ENCODE peak calls at places on chromosomes 7 and 10, in five cellular contexts. One of them, this sample, is unnamed.

GRCh38 chr10:70378122-70378521 is 4.3 kb downstream of the LRRC20 start:
- DNase-seq in left lung: no peak
- DNase-seq in transverse colon: no peak
- DNase-seq in Calu3: peak; percentile 54
- DNase-seq in HL-60: no peak
- DNase-seq in this sample: no peak

GRCh38 chr10:129870926-129871660 is 93.0 kb downstream of the EBF3 start:
- DNase-seq in left lung: no peak
- DNase-seq in transverse colon: no peak
- DNase-seq in Calu3: no peak
- DNase-seq in HL-60: peak; percentile 88
- DNase-seq in this sample: no peak

GRCh38 chr7:44292876-44293560 is 32.4 kb downstream of the CAMK2B start:
- DNase-seq in left lung: peak; percentile 57
- DNase-seq in transverse colon: peak; percentile 2
- DNase-seq in Calu3: no peak
- DNase-seq in HL-60: no peak
- DNase-seq in this sample: no peak

GRCh38 chr7:75957021-75957736 is 37.2 kb downstream of the TMEM120A start:
- DNase-seq in left lung: peak; percentile 79
- DNase-seq in transverse colon: peak; percentile 83
- DNase-seq in Calu3: peak; percentile 71
- DNase-seq in HL-60: peak; percentile 26
- DNase-seq in this sample: no peak

GRCh38 chr7:4188646-4189045 is 493.4 kb upstream of the FOXK1 start:
- DNase-seq in left lung: no peak
- DNase-seq in transverse colon: no peak
- DNase-seq in Calu3: no peak
- DNase-seq in HL-60: no peak
- DNase-seq in this sample: no peak

GRCh38 chr7:50418526-50418925 is 31.6 kb downstream of the FIGNL1 start:
- DNase-seq in left lung: no peak
- DNase-seq in transverse colon: no peak
- DNase-seq in Calu3: no peak
- DNase-seq in HL-60: no peak
- DNase-seq in this sample: no peak

GRCh38 chr7:36287371-36288241 is 102.1 kb upstream of the ANLN start:
- DNase-seq in left lung: no peak
- DNase-seq in transverse colon: no peak
- DNase-seq in Calu3: peak; percentile 72
- DNase-seq in HL-60: no peak
- DNase-seq in this sample: peak; percentile 80

GRCh38 chr7:92135100-92135429 is 788 bp upstream of the CYP51A1 start:
- DNase-seq in left lung: no peak
- DNase-seq in transverse colon: peak; percentile 20
- DNase-seq in Calu3: no peak
- DNase-seq in HL-60: no peak
- DNase-seq in this sample: no peak

GRCh38 chr7:5414876-5415275 is 8.8 kb downstream of the TNRC18 start:
- DNase-seq in left lung: no peak
- DNase-seq in transverse colon: no peak
- DNase-seq in Calu3: no peak
- DNase-seq in HL-60: no peak
- DNase-seq in this sample: no peak

GRCh38 chr7:4835398-4836205 is 26.2 kb downstream of the PAPOLB start:
- DNase-seq in left lung: no peak
- DNase-seq in transverse colon: no peak
- DNase-seq in Calu3: no peak
- DNase-seq in HL-60: no peak
- DNase-seq in this sample: no peak

GRCh38 chr7:50206521-50207250 is 97.8 kb upstream of the IKZF1 start:
- DNase-seq in left lung: no peak
- DNase-seq in transverse colon: peak; percentile 24
- DNase-seq in Calu3: no peak
- DNase-seq in HL-60: peak; percentile 80
- DNase-seq in this sample: peak; percentile 76

GRCh38 chr7:43658718-43659548 is 70.4 kb downstream of the COA1 start:
- DNase-seq in left lung: no peak
- DNase-seq in transverse colon: no peak
- DNase-seq in Calu3: no peak
- DNase-seq in HL-60: no peak
- DNase-seq in this sample: no peak

GRCh38 chr10:91798736-91799579 is 732 bp downstream of the TNKS2 start:
- DNase-seq in left lung: no peak
- DNase-seq in transverse colon: peak; percentile 44
- DNase-seq in Calu3: peak; percentile 20
- DNase-seq in HL-60: peak; percentile 29
- DNase-seq in this sample: peak; percentile 51

GRCh38 chr7:131948434-131949053 is 392.1 kb upstream of the PODXL start:
- DNase-seq in left lung: no peak
- DNase-seq in transverse colon: peak; percentile 52
- DNase-seq in Calu3: no peak
- DNase-seq in HL-60: no peak
- DNase-seq in this sample: no peak

GRCh38 chr10:78829570-78829969 is 239.2 kb upstream of the ZMIZ1 start:
- DNase-seq in left lung: no peak
- DNase-seq in transverse colon: no peak
- DNase-seq in Calu3: no peak
- DNase-seq in HL-60: no peak
- DNase-seq in this sample: no peak

GRCh38 chr10:3213758-3214545 is 41.4 kb upstream of the PITRM1 start:
- DNase-seq in left lung: no peak
- DNase-seq in transverse colon: peak; percentile 31
- DNase-seq in Calu3: no peak
- DNase-seq in HL-60: no peak
- DNase-seq in this sample: no peak

GRCh38 chr10:125448596-125448995 is 234.4 kb downstream of the TEX36 start:
- DNase-seq in left lung: no peak
- DNase-seq in transverse colon: peak; percentile 18
- DNase-seq in Calu3: peak; percentile 56
- DNase-seq in HL-60: no peak
- DNase-seq in this sample: no peak
- TF ChIP-seq CTCF in left lung: no peak
- TF ChIP-seq CTCF in transverse colon: peak; percentile 53
- TF ChIP-seq CTCF in Calu3: peak; percentile 21
- TF ChIP-seq CTCF in HL-60: no peak
- TF ChIP-seq CTCF in this sample: peak; percentile 6

GRCh38 chr7:147570390-147570789 is 1020.2 kb upstream of the C7orf33 start:
- DNase-seq in left lung: no peak
- DNase-seq in transverse colon: no peak
- DNase-seq in Calu3: no peak
- DNase-seq in HL-60: no peak
- DNase-seq in this sample: no peak

GRCh38 chr7:147563669-147564068 is 1026.9 kb upstream of the C7orf33 start:
- DNase-seq in left lung: no peak
- DNase-seq in transverse colon: no peak
- DNase-seq in Calu3: no peak
- DNase-seq in HL-60: no peak
- DNase-seq in this sample: no peak

GRCh38 chr7:147569514-147569913 is 1021.1 kb upstream of the C7orf33 start:
- DNase-seq in left lung: no peak
- DNase-seq in transverse colon: no peak
- DNase-seq in Calu3: no peak
- DNase-seq in HL-60: no peak
- DNase-seq in this sample: no peak

GRCh38 chr7:147567043-147567442 is 1023.5 kb upstream of the C7orf33 start:
- DNase-seq in left lung: no peak
- DNase-seq in transverse colon: no peak
- DNase-seq in Calu3: no peak
- DNase-seq in HL-60: no peak
- DNase-seq in this sample: no peak

GRCh38 chr7:147564771-147565476 is 1025.6 kb upstream of the C7orf33 start:
- DNase-seq in left lung: no peak
- DNase-seq in transverse colon: no peak
- DNase-seq in Calu3: no peak
- DNase-seq in HL-60: no peak
- DNase-seq in this sample: no peak
- TF ChIP-seq CTCF in left lung: no peak
- TF ChIP-seq CTCF in transverse colon: no peak
- TF ChIP-seq CTCF in Calu3: no peak
- TF ChIP-seq CTCF in HL-60: no peak
- TF ChIP-seq CTCF in this sample: no peak

GRCh38 chr7:158443014-158443687 is 144.5 kb downstream of the PTPRN2 start:
- DNase-seq in left lung: no peak
- DNase-seq in transverse colon: no peak
- DNase-seq in Calu3: no peak
- DNase-seq in HL-60: no peak
- DNase-seq in this sample: no peak
- TF ChIP-seq CTCF in left lung: no peak
- TF ChIP-seq CTCF in transverse colon: no peak
- TF ChIP-seq CTCF in Calu3: no peak
- TF ChIP-seq CTCF in HL-60: no peak
- TF ChIP-seq CTCF in this sample: no peak

DNA sequence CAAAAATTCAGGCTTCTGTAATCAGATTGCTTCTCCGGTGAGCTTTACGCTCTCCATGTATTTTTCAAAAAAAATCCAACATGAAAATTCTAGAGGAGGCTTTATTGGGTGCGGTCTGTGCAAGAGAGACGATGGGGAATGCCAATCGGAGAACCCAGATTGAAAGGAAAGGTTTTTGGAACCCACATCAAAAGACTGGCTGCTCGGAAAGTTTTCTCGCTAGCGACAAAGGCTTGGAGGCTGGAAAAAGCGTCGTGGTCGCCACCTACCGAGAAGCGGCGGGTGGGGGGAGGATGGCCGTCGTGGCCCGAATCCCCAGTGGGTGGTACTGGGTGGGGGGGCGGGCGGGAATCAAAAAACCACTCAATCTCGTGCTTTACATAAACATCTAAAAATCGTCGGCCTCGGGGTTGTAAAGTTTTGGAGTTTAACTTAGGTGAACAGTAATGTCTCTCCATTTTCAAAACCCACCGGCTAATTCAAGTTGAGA is 1.1 kb upstream of the GTF2I start:
- DNase-seq in left lung: peak; percentile 82
- DNase-seq in transverse colon: peak; percentile 66
- DNase-seq in Calu3: peak; percentile 45
- DNase-seq in HL-60: peak; percentile 42
- DNase-seq in this sample: no peak
- TF ChIP-seq CTCF in left lung: no peak
- TF ChIP-seq CTCF in transverse colon: no peak
- TF ChIP-seq CTCF in Calu3: no peak
- TF ChIP-seq CTCF in HL-60: no peak
- TF ChIP-seq CTCF in this sample: no peak

GRCh38 chr7:16409777-16410176 is 11.6 kb downstream of the CRPPA start:
- DNase-seq in left lung: no peak
- DNase-seq in transverse colon: no peak
- DNase-seq in Calu3: no peak
- DNase-seq in HL-60: no peak
- DNase-seq in this sample: no peak
- TF ChIP-seq CTCF in left lung: no peak
- TF ChIP-seq CTCF in transverse colon: no peak
- TF ChIP-seq CTCF in Calu3: no peak
- TF ChIP-seq CTCF in HL-60: no peak
- TF ChIP-seq CTCF in this sample: no peak

GRCh38 chr10:35632027-35632426 is 10.1 kb downstream of the FZD8 start:
- DNase-seq in left lung: no peak
- DNase-seq in transverse colon: no peak
- DNase-seq in Calu3: no peak
- DNase-seq in HL-60: no peak
- DNase-seq in this sample: no peak
- TF ChIP-seq CTCF in left lung: no peak
- TF ChIP-seq CTCF in transverse colon: no peak
- TF ChIP-seq CTCF in Calu3: no peak
- TF ChIP-seq CTCF in HL-60: no peak
- TF ChIP-seq CTCF in this sample: no peak

GRCh38 chr7:57308631-57309408 is 141.2 kb upstream of the ZNF716 start:
- DNase-seq in left lung: no peak
- DNase-seq in transverse colon: no peak
- DNase-seq in Calu3: no peak
- DNase-seq in HL-60: no peak
- DNase-seq in this sample: no peak
- TF ChIP-seq CTCF in left lung: no peak
- TF ChIP-seq CTCF in transverse colon: peak; percentile 3
- TF ChIP-seq CTCF in Calu3: peak; percentile 34
- TF ChIP-seq CTCF in HL-60: peak; percentile 2
- TF ChIP-seq CTCF in this sample: no peak